ENCODE peak calls at places on chromosomes 11 and 22, in nine cellular contexts. A is nephron progenitor cell, L is kidney, S is omental fat pad, W is progenitor cell of endocrine pancreas, T is hepatocyte, B is AG04450, V is mesothelial cell of epicardium, I is body of pancreas. Y is an unnamed sample.

GRCh38 chr11:16001899-16002426 is 354.4 kb downstream of the SOX6 start:
- DNase-seq in A (no peak), L (no peak), S (no peak), W (no peak), T (peak), B (peak), V (no peak), I (peak), Y (peak)

GRCh38 chr11:130600139-130600538 is 151.7 kb downstream of the ADAMTS15 start:
- DNase-seq in A (no peak), L (no peak), S (no peak), W (no peak), T (no peak), B (no peak), V (no peak), I (no peak), Y (no peak)

GRCh38 chr22:24406322-24407277 is 20.8 kb upstream of the ADORA2A start:
- DNase-seq in A (no peak), L (no peak), S (no peak), W (no peak), T (no peak), B (no peak), V (no peak), I (no peak), Y (no peak)

GRCh38 chr11:32659672-32660071 is 76.0 kb downstream of the EIF3M start:
- DNase-seq in A (no peak), L (no peak), S (no peak), W (no peak), T (no peak), B (no peak), V (no peak), I (no peak), Y (no peak)

GRCh38 chr11:119481667-119482400 is 58.9 kb upstream of the THY1 start:
- DNase-seq in A (peak), L (no peak), S (peak), W (no peak), T (no peak), B (no peak), V (peak), I (peak), Y (no peak)

GRCh38 chr22:19639610-19640135 is 74.6 kb upstream of the SEPTIN5 start:
- DNase-seq in A (no peak), L (no peak), S (no peak), W (no peak), T (no peak), B (no peak), V (no peak), I (no peak), Y (no peak)

GRCh38 chr11:70628881-70629844 is 230.8 kb downstream of the CTTN start:
- DNase-seq in A (no peak), L (no peak), S (no peak), W (no peak), T (peak), B (no peak), V (no peak), I (no peak), Y (peak)

GRCh38 chr22:32576553-32577255 is 102.1 kb downstream of the FBXO7 start:
- DNase-seq in A (no peak), L (no peak), S (no peak), W (no peak), T (no peak), B (no peak), V (no peak), I (no peak), Y (no peak)

GRCh38 chr22:37189011-37189466 is 992 bp upstream of the C1QTNF6 start:
- DNase-seq in A (no peak), L (no peak), S (no peak), W (no peak), T (no peak), B (no peak), V (no peak), I (no peak), Y (peak)

GRCh38 chr11:109205312-109205711 is 216.7 kb upstream of the C11orf87 start:
- DNase-seq in A (no peak), L (no peak), S (no peak), W (no peak), T (no peak), B (no peak), V (no peak), I (no peak), Y (no peak)

GRCh38 chr11:47261291-47261800 is 3.5 kb downstream of the NR1H3 start:
- DNase-seq in A (no peak), L (no peak), S (no peak), W (no peak), T (no peak), B (no peak), V (no peak), I (no peak), Y (no peak)

GRCh38 chr11:115759622-115760527 is 255.7 kb upstream of the CADM1 start:
- DNase-seq in A (peak), L (peak), S (no peak), W (peak), T (peak), B (no peak), V (no peak), I (peak), Y (no peak)

GRCh38 chr11:12429155-12429554 is 51.8 kb downstream of the PARVA start:
- DNase-seq in A (no peak), L (no peak), S (no peak), W (no peak), T (no peak), B (no peak), V (no peak), I (no peak), Y (no peak)

GRCh38 chr11:123159146-123159857 is 35.7 kb downstream of the CLMP start:
- DNase-seq in A (no peak), L (no peak), S (no peak), W (no peak), T (no peak), B (no peak), V (no peak), I (peak), Y (no peak)

GRCh38 chr22:38941488-38941987 is 15.9 kb upstream of the APOBEC3A start:
- DNase-seq in A (no peak), L (peak), S (no peak), W (no peak), T (no peak), B (no peak), V (no peak), I (no peak), Y (no peak)

GRCh38 chr11:70247710-70248072 is 22.8 kb upstream of the PPFIA1 start:
- DNase-seq in A (no peak), L (no peak), S (no peak), W (no peak), T (no peak), B (no peak), V (no peak), I (no peak), Y (no peak)

GRCh38 chr11:107272561-107272960 is 185.1 kb downstream of the CWF19L2 start:
- DNase-seq in A (no peak), L (no peak), S (no peak), W (no peak), T (no peak), B (no peak), V (no peak), I (no peak), Y (no peak)

GRCh38 chr11:22666320-22666699 is at the start of gene GAS2:
- DNase-seq in A (peak), L (no peak), S (no peak), W (no peak), T (no peak), B (no peak), V (no peak), I (no peak), Y (no peak)

GRCh38 chr11:19087658-19088057 is 27.1 kb upstream of the MRGPRX2 start:
- DNase-seq in A (no peak), L (no peak), S (no peak), W (no peak), T (no peak), B (no peak), V (no peak), I (no peak), Y (no peak)

GRCh38 chr22:24521791-24522245 is 26.7 kb downstream of the UPB1 start:
- DNase-seq in A (no peak), L (peak), S (no peak), W (peak), T (peak), B (no peak), V (no peak), I (peak), Y (peak)

GRCh38 chr11:125519865-125520834 is 24.1 kb upstream of the FEZ1 start:
- DNase-seq in A (no peak), L (no peak), S (no peak), W (no peak), T (no peak), B (no peak), V (no peak), I (no peak), Y (no peak)

GRCh38 chr22:20549232-20549841 is 41.9 kb downstream of the MED15 start:
- DNase-seq in A (no peak), L (no peak), S (no peak), W (no peak), T (no peak), B (no peak), V (no peak), I (peak), Y (no peak)

GRCh38 chr11:100525197-100525596 is 161.9 kb upstream of the ARHGAP42 start:
- DNase-seq in A (no peak), L (no peak), S (no peak), W (no peak), T (no peak), B (no peak), V (no peak), I (no peak), Y (no peak)

GRCh38 chr11:100528872-100529416 is 158.1 kb upstream of the ARHGAP42 start:
- DNase-seq in A (no peak), L (no peak), S (no peak), W (no peak), T (no peak), B (no peak), V (no peak), I (no peak), Y (no peak)

GRCh38 chr11:100525635-100526034 is 161.5 kb upstream of the ARHGAP42 start:
- DNase-seq in A (no peak), L (no peak), S (no peak), W (no peak), T (no peak), B (no peak), V (no peak), I (no peak), Y (no peak)
- TF ChIP-seq CTCF in A (no peak), L (no peak), S (no peak), W (peak), T (no peak), B (peak), V (no peak), I (no peak), Y (peak)

DNA sequence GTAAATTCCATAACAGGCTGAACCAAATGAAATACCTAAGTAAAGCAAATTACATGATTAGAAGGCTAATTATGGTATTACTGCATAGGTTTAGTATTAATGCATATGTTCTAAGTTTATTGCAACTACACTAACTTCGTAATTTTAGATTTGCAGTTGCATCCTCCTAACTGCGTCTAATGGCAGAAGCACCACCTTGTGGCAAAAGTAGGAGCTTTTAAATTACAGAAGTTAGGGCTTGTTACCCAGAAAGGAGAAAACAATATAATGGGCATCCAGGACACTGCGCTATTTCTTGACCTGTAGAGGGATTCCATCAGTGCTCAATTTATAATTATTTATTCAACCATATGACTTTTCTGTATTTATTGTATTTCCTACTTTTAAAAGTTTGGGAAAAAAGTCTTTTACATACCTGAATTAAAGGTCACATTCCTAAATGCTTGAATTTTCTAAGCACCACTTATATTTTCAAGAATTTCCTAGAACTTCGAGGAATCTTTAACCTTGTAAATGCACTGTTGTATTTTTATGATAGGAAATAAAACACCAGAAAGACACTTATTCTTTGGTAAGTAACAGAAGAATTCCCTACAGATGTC is 16.3 kb upstream of the GPR83 start:
- DNase-seq in A (no peak), L (no peak), S (no peak), W (no peak), T (peak), B (peak), V (no peak), I (no peak), Y (no peak)
- TF ChIP-seq CTCF in A (peak), L (peak), S (no peak), W (peak), T (peak), B (peak), V (peak), I (peak), Y (no peak)

GRCh38 chr11:8360086-8360828 is 96.6 kb upstream of the LMO1 start:
- DNase-seq in A (no peak), L (peak), S (no peak), W (no peak), T (peak), B (no peak), V (no peak), I (peak), Y (no peak)
- TF ChIP-seq CTCF in A (no peak), L (peak), S (no peak), W (no peak), T (peak), B (no peak), V (no peak), I (peak), Y (no peak)

DNA sequence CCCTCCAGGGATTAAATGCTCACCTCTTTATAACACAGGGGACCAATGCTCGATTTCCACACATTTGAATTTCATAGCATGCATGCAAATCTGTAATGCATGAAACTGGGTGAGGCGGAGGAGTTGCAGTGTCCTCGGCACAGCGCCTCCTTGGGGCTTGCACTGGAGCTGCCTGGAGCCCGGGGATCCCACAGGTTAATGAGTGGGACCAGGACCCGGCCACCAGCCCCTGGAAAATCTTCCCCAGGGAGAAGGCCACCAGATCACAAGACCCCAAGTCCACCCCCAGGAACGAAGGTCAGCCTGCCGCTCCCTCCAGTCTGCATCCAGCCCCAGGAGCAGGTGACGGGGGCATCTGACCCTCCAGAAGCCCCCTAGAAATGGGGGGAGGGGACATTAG is 119.1 kb downstream of the MN1 start:
- DNase-seq in A (peak), L (no peak), S (no peak), W (no peak), T (no peak), B (no peak), V (no peak), I (no peak), Y (no peak)
- TF ChIP-seq CTCF in A (peak), L (no peak), S (no peak), W (peak), T (peak), B (peak), V (no peak), I (no peak), Y (no peak)

DNA sequence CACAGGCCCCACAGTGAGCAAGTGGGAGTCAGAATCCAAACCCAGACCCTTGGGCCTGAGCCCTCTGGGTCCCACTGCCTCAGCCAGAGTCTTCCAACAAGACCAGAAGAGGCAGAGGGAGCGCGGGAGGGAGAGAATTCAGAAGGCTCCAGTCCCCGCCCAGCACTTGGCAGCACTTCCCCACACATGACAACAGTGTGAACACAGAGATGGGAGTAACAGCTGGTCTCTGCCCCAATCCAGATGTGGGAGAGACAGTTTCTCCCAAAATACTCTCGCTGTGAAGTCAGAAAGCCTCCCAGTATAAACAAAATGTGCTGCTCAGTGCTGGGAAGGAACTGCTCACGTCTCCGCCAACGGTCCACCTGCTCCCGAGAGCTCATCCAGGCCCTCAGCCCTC is 219.9 kb downstream of the MN1 start:
- DNase-seq in A (no peak), L (peak), S (no peak), W (no peak), T (peak), B (peak), V (no peak), I (peak), Y (no peak)
- TF ChIP-seq CTCF in A (no peak), L (no peak), S (no peak), W (no peak), T (no peak), B (no peak), V (no peak), I (no peak), Y (no peak)

DNA sequence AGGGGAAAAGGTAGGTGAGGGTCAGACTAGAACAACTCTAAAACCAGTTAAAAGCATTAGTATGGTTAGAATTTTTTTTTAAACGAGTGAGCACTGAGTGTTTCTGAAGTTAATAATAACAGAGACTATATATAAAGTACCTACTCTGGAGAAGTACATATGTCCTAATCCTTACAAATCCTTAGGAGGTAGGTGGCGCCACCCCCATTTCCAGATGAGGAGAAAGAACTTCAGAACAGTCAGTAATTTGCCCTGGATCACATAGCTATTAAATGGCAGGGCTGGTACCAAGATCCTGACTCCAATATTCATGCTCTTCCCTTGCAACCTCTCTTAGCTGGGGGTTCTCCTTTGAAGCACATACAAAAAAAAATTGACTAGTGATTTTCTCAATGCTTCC is 80.5 kb downstream of the CLPB start:
- DNase-seq in A (no peak), L (no peak), S (no peak), W (no peak), T (no peak), B (no peak), V (no peak), I (no peak), Y (peak)
- TF ChIP-seq CTCF in A (no peak), L (no peak), S (no peak), W (peak), T (no peak), B (peak), V (no peak), I (peak), Y (peak)

GRCh38 chr22:45550891-45551290 is 48.2 kb downstream of the FBLN1 start:
- DNase-seq in A (no peak), L (no peak), S (no peak), W (no peak), T (no peak), B (no peak), V (no peak), I (no peak), Y (no peak)

GRCh38 chr22:45549739-45550138 is 47.1 kb downstream of the FBLN1 start:
- DNase-seq in A (no peak), L (peak), S (no peak), W (no peak), T (peak), B (no peak), V (no peak), I (no peak), Y (no peak)

GRCh38 chr22:45550416-45550815 is 47.7 kb downstream of the FBLN1 start:
- DNase-seq in A (no peak), L (peak), S (no peak), W (no peak), T (peak), B (no peak), V (no peak), I (no peak), Y (no peak)

GRCh38 chr22:45548441-45548840 is 45.8 kb downstream of the FBLN1 start:
- DNase-seq in A (no peak), L (peak), S (no peak), W (no peak), T (peak), B (no peak), V (no peak), I (no peak), Y (no peak)

DNA sequence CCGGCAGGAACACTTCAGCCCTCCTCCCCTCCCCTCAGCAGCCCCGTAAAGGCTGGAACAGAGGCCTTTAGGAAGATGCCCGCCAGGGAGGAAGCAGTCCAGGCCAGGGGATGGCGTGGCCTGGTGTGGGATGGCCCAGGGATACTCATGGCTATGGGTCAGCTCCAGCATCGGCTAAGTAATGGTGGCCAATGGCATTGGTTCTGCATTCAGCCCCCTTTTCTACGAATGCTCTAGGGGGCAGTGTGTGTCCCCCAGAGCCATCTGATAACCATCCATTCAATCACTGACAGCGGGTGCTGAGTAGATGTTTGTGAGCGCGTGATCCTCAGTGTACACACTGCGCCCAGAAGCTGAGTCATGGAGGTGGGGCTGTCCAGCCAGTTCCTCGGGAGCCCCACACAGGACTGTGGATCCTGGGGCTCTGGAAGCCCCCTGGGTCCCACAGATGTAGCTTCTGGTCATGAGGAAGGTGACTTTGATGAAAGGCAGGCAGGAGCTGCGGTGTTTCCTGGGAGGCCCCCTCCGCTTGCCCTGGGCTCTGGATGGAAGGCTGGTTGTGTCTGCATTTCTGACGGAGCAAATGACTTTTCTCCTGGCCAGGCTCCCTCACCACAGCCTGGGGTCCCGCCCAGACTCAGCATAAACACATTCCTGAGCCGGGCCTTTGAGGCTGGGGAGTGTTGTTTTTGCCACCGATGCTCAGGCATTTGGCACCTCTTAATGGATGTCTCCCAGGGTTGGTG is 46.5 kb downstream of the FBLN1 start:
- DNase-seq in A (no peak), L (peak), S (no peak), W (no peak), T (peak), B (peak), V (no peak), I (peak), Y (peak)
- TF ChIP-seq CTCF in A (no peak), L (no peak), S (no peak), W (peak), T (peak), B (peak), V (peak), I (no peak), Y (peak)

DNA sequence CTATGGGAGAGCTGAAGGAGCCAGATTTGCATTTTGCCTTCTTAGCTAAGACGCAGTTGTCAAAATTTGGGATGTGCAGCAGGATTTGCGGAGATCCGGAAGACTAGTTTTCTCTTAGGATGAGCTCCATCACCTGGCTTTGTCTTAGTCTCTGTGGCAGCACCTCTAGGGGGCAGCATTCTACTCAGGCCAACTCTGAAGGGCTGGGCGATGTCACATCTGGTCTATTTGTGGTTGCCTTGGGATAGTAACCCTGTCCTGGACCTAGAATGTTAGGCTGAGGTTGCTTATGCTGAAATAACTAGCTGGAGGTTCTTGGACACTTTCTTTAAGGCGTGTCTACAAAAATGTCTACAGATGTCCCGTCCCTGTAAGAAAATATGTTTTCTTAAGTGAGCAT is 116.2 kb downstream of the FAT3 start:
- DNase-seq in A (no peak), L (no peak), S (no peak), W (no peak), T (peak), B (no peak), V (no peak), I (no peak), Y (peak)
- TF ChIP-seq CTCF in A (no peak), L (no peak), S (no peak), W (peak), T (peak), B (peak), V (no peak), I (peak), Y (peak)

GRCh38 chr22:47012589-47013365 is 250.3 kb downstream of the TBC1D22A start:
- DNase-seq in A (no peak), L (peak), S (no peak), W (no peak), T (no peak), B (peak), V (no peak), I (no peak), Y (no peak)
- TF ChIP-seq CTCF in A (peak), L (no peak), S (no peak), W (peak), T (no peak), B (peak), V (no peak), I (no peak), Y (no peak)